ENCODE peak calls at places on chromosomes 7 and 10, in ten cellular contexts. O, B, L, V, J, S, I, E, K and Y are unnamed samples.

GRCh38 chr10:86234102-86234501 is 132.5 kb downstream of the GRID1 start:
- DNase-seq in O (no peak), B (no peak), L (no peak), V (no peak), J (no peak), S (no peak), I (no peak), E (no peak), K (no peak), Y (no peak)

GRCh38 chr7:1691601-1692499 is 21.8 kb downstream of the ELFN1 start:
- DNase-seq in O (no peak), B (no peak), L (peak), V (no peak), J (no peak), S (no peak), I (peak), E (no peak), K (no peak), Y (no peak)

GRCh38 chr10:6204063-6204340 is 1.3 kb downstream of the PFKFB3 start:
- DNase-seq in O (peak), B (peak), L (no peak), V (no peak), J (no peak), S (peak), I (no peak), E (no peak), K (no peak), Y (peak)

GRCh38 chr10:127619550-127619949 is 70.4 kb downstream of the NPS start:
- DNase-seq in O (no peak), B (no peak), L (no peak), V (no peak), J (no peak), S (no peak), I (no peak), E (no peak), K (no peak), Y (no peak)

GRCh38 chr7:91570600-91570999 is 306.4 kb downstream of the FZD1 start:
- DNase-seq in O (no peak), B (no peak), L (no peak), V (no peak), J (peak), S (no peak), I (no peak), E (no peak), K (no peak), Y (no peak)

GRCh38 chr10:119270893-119271361 is 63.6 kb downstream of the GRK5 start:
- DNase-seq in O (peak), B (peak), L (peak), V (peak), J (no peak), S (peak), I (no peak), E (no peak), K (no peak), Y (peak)

GRCh38 chr10:113978802-113979201 is 64.9 kb upstream of the ADRB1 start:
- DNase-seq in O (no peak), B (no peak), L (no peak), V (no peak), J (no peak), S (no peak), I (no peak), E (no peak), K (no peak), Y (no peak)

GRCh38 chr10:44975487-44976331 is 2.9 kb downstream of the DEPP1 start:
- DNase-seq in O (no peak), B (no peak), L (peak), V (no peak), J (no peak), S (no peak), I (no peak), E (no peak), K (no peak), Y (no peak)

GRCh38 chr10:66292456-66292855 is 633.4 kb upstream of the LRRTM3 start:
- DNase-seq in O (no peak), B (no peak), L (no peak), V (no peak), J (no peak), S (no peak), I (no peak), E (no peak), K (no peak), Y (no peak)

GRCh38 chr7:112505495-112505894 is 24.7 kb downstream of the LSMEM1 start:
- DNase-seq in O (no peak), B (no peak), L (no peak), V (no peak), J (no peak), S (no peak), I (no peak), E (no peak), K (no peak), Y (no peak)

GRCh38 chr10:29646238-29646902 is 11.6 kb upstream of the SVIL start:
- DNase-seq in O (no peak), B (no peak), L (peak), V (no peak), J (peak), S (no peak), I (no peak), E (peak), K (no peak), Y (no peak)

GRCh38 chr10:88115968-88116367 is 252.5 kb downstream of the PTEN start:
- DNase-seq in O (no peak), B (no peak), L (peak), V (no peak), J (peak), S (no peak), I (no peak), E (peak), K (peak), Y (no peak)